ENCODE peak calls at places on chromosomes 5 and 9, in eight cellular contexts. M, C, T, X, L, R, J and G are unnamed samples.

GRCh38 chr5:160083501-160083900 is 35.7 kb downstream of the PWWP2A start:
- DNase-seq in R (no peak), X (no peak), L (no peak), C (no peak), M (no peak), T (no peak), J (no peak), G (no peak)

GRCh38 chr9:112754578-112754977 is 4.0 kb downstream of the SNX30 start:
- DNase-seq in C (no peak), L (no peak), R (peak), X (no peak), T (no peak), M (peak), J (no peak), G (no peak)

GRCh38 chr9:79572032-79572890 is 496 bp downstream of the TLE4 start:
- DNase-seq in L (peak), C (no peak), J (peak), T (no peak), X (no peak), M (peak), R (no peak), G (peak)

GRCh38 chr9:130143974-130144373 is 28.2 kb upstream of the NCS1 start:
- DNase-seq in M (peak), R (no peak), C (no peak), L (no peak), X (no peak), J (no peak), T (no peak), G (no peak)

GRCh38 chr5:110841137-110841536 is 102.3 kb downstream of the SLC25A46 start:
- DNase-seq in L (no peak), T (no peak), C (no peak), R (no peak), M (no peak), J (no peak), X (no peak), G (no peak)

GRCh38 chr5:167871091-167871490 is 420.4 kb upstream of the WWC1 start:
- DNase-seq in T (no peak), L (no peak), C (no peak), J (no peak), M (no peak), X (no peak), R (no peak), G (no peak)

GRCh38 chr5:177427211-177427822 is 841 bp downstream of the GRK6 start:
- DNase-seq in X (peak), M (no peak), J (no peak), C (no peak), R (no peak), T (no peak), L (no peak), G (no peak)

GRCh38 chr9:5384436-5384835 is 44.8 kb upstream of the RLN1 start:
- DNase-seq in M (no peak), L (no peak), R (no peak), X (no peak), J (no peak), T (no peak), C (no peak), G (no peak)

GRCh38 chr9:5460157-5460556 is 9.8 kb downstream of the CD274 start:
- DNase-seq in J (no peak), L (no peak), M (no peak), T (no peak), X (no peak), R (no peak), C (no peak), G (no peak)

GRCh38 chr5:4130819-4131218 is 535.2 kb downstream of the IRX1 start:
- DNase-seq in L (no peak), C (no peak), J (no peak), X (no peak), R (no peak), M (no peak), T (no peak), G (no peak)

GRCh38 chr9:134928796-134929559 is 11.3 kb upstream of the FCN1 start:
- DNase-seq in M (peak), X (no peak), C (no peak), L (no peak), J (no peak), T (no peak), R (no peak), G (no peak)

GRCh38 chr9:120767451-120767850 is 25.8 kb downstream of the FBXW2 start:
- DNase-seq in J (no peak), L (no peak), C (no peak), T (no peak), X (peak), R (no peak), M (no peak), G (no peak)

GRCh38 chr9:126070071-126070470 is 256.6 kb upstream of the MVB12B start:
- DNase-seq in L (no peak), J (no peak), T (no peak), X (no peak), R (no peak), C (no peak), M (no peak), G (no peak)

GRCh38 chr9:109013678-109014145 is 413 bp upstream of the CTNNAL1 start:
- DNase-seq in J (no peak), C (no peak), R (no peak), M (no peak), X (no peak), L (no peak), T (no peak), G (no peak)

GRCh38 chr9:108469654-108470053 is 386.1 kb downstream of the ACTL7B start:
- DNase-seq in L (no peak), X (no peak), C (no peak), T (no peak), M (peak), J (no peak), R (no peak), G (no peak)

GRCh38 chr5:33894566-33894965 is 2.8 kb upstream of the ADAMTS12 start:
- DNase-seq in R (no peak), C (no peak), M (no peak), X (no peak), T (no peak), J (no peak), L (no peak), G (no peak)

GRCh38 chr5:159826351-159827222 is 89.7 kb upstream of the ADRA1B start:
- DNase-seq in L (peak), T (no peak), J (no peak), X (peak), M (peak), C (no peak), R (no peak), G (no peak)

GRCh38 chr5:148970228-148970627 is 92.6 kb downstream of the SH3TC2 start:
- DNase-seq in C (no peak), J (no peak), R (no peak), X (peak), M (no peak), L (peak), T (no peak), G (no peak)

GRCh38 chr5:81350507-81350906 is 43.4 kb downstream of the ACOT12 start:
- DNase-seq in J (no peak), X (no peak), M (no peak), T (no peak), R (no peak), C (no peak), L (no peak), G (no peak)

GRCh38 chr5:77957-78804 is 13.8 kb upstream of the PLEKHG4B start:
- DNase-seq in T (peak), C (no peak), M (peak), R (peak), J (no peak), L (no peak), X (peak), G (peak)

GRCh38 chr5:171592741-171593140 is 173.3 kb downstream of the FGF18 start:
- DNase-seq in M (no peak), L (no peak), T (no peak), J (no peak), C (no peak), X (no peak), R (no peak), G (no peak)

GRCh38 chr9:113568481-113569321 is 105.2 kb downstream of the RGS3 start:
- DNase-seq in C (no peak), J (no peak), M (no peak), R (no peak), T (no peak), L (peak), X (no peak), G (no peak)

GRCh38 chr9:107274953-107275422 is 8.1 kb upstream of the RAD23B start:
- DNase-seq in C (no peak), T (no peak), M (peak), X (peak), R (no peak), L (no peak), J (no peak), G (peak)

GRCh38 chr5:180601591-180602480 is 10.5 kb upstream of the SCGB3A1 start:
- DNase-seq in R (no peak), L (no peak), T (no peak), X (no peak), C (no peak), M (no peak), J (no peak), G (no peak)

GRCh38 chr5:82911902-82912301 is 165.3 kb downstream of the TMEM167A start:
- DNase-seq in X (no peak), M (peak), J (no peak), L (no peak), R (no peak), T (no peak), C (no peak), G (no peak)

GRCh38 chr5:84304591-84304990 is 80.1 kb downstream of the EDIL3 start:
- DNase-seq in R (no peak), J (no peak), M (no peak), X (no peak), C (no peak), L (no peak), T (no peak), G (no peak)

GRCh38 chr5:51811883-51812282 is 428.6 kb downstream of the ISL1 start:
- DNase-seq in X (no peak), T (no peak), L (no peak), M (no peak), J (no peak), R (no peak), C (no peak), G (no peak)

GRCh38 chr9:114035221-114035844 is 42.8 kb downstream of the AMBP start:
- DNase-seq in R (no peak), T (no peak), C (no peak), J (no peak), X (no peak), M (no peak), L (peak), G (no peak)

GRCh38 chr5:1514027-1514818 is 9.5 kb downstream of the LPCAT1 start:
- DNase-seq in J (no peak), M (no peak), T (no peak), X (peak), R (no peak), C (no peak), L (no peak), G (no peak)

GRCh38 chr9:96626912-96627311 is 7.3 kb upstream of the CDC14B start:
- DNase-seq in M (no peak), X (no peak), T (no peak), C (no peak), L (no peak), R (no peak), J (no peak), G (no peak)

GRCh38 chr5:74822288-74822687 is 43.9 kb downstream of the FAM169A start:
- DNase-seq in R (no peak), M (no peak), L (no peak), J (no peak), C (no peak), T (no peak), X (peak), G (no peak)

GRCh38 chr5:139845846-139846681 is 50.5 kb downstream of the PSD2 start:
- DNase-seq in M (no peak), J (no peak), C (peak), R (no peak), T (no peak), L (peak), X (no peak), G (no peak)

GRCh38 chr5:7397005-7397546 is 1.1 kb downstream of the ADCY2 start:
- DNase-seq in L (no peak), C (no peak), T (no peak), J (no peak), X (peak), M (no peak), R (no peak), G (no peak)